ENCODE peak calls at places on chromosomes 2 and 18, in six cellular contexts. Q is progenitor cell of endocrine pancreas, I is esophagus squamous epithelium, H is GM10248, O is astrocyte of the spinal cord, J is Panc1. X is an unnamed sample.

GRCh38 chr2:209638346-209638745 is 133.3 kb upstream of the UNC80 start:
- DNase-seq in J (peak), I (no peak), Q (no peak), O (peak), H (no peak), X (no peak)

GRCh38 chr2:168773719-168774521 is 28.5 kb upstream of the NOSTRIN start:
- DNase-seq in Q (peak), J (no peak), I (no peak), H (peak), O (peak), X (peak)

GRCh38 chr2:229408356-229408755 is 137.3 kb upstream of the PID1 start:
- DNase-seq in Q (no peak), O (peak), I (no peak), H (no peak), J (peak), X (no peak)

GRCh38 chr18:58522157-58522556 is 106.7 kb downstream of the ALPK2 start:
- DNase-seq in O (no peak), Q (no peak), J (no peak), H (no peak), I (no peak), X (no peak)

GRCh38 chr2:105609756-105610397 is 134.8 kb upstream of the NCK2 start:
- DNase-seq in O (no peak), J (no peak), I (no peak), H (no peak), Q (no peak), X (no peak)

GRCh38 chr2:202178342-202178958 is 59.9 kb downstream of the SUMO1 start:
- DNase-seq in O (peak), J (peak), I (no peak), Q (peak), H (peak), X (peak)

GRCh38 chr2:189300917-189301316 is 121.4 kb upstream of the COL5A2 start:
- DNase-seq in O (no peak), I (no peak), J (no peak), Q (no peak), H (no peak), X (no peak)

GRCh38 chr18:13849791-13850190 is 25.8 kb downstream of the MC5R start:
- DNase-seq in Q (no peak), J (no peak), H (no peak), I (no peak), O (no peak), X (no peak)

GRCh38 chr2:104856086-104856972 is 2.4 kb downstream of the POU3F3 start:
- DNase-seq in I (no peak), H (peak), J (no peak), Q (no peak), O (peak), X (no peak)

GRCh38 chr2:64960819-64961218 is 28.4 kb upstream of the SLC1A4 start:
- DNase-seq in I (no peak), H (no peak), Q (no peak), O (no peak), J (no peak), X (no peak)

GRCh38 chr2:206939340-206939739 is at the start of gene CPO:
- DNase-seq in I (no peak), H (no peak), J (no peak), O (no peak), Q (no peak), X (no peak)

GRCh38 chr18:73520229-73520628 is 627.4 kb downstream of the FBXO15 start:
- DNase-seq in I (no peak), J (no peak), H (no peak), Q (no peak), O (no peak), X (peak)

GRCh38 chr18:677951-678363 is 20.5 kb downstream of the TYMS start:
- DNase-seq in J (no peak), I (no peak), Q (no peak), H (no peak), O (peak), X (no peak)

GRCh38 chr18:79578396-79579260 is 101.0 kb upstream of the CTDP1 start:
- DNase-seq in Q (no peak), H (no peak), J (no peak), O (no peak), I (no peak), X (no peak)

GRCh38 chr2:239576784-239577183 is 176.0 kb upstream of the HDAC4 start:
- DNase-seq in I (no peak), H (no peak), Q (no peak), J (no peak), O (no peak), X (no peak)

GRCh38 chr18:60266558-60266957 is 106.0 kb downstream of the MC4R start:
- DNase-seq in Q (no peak), J (no peak), O (no peak), I (no peak), H (no peak), X (no peak)
- TF ChIP-seq CTCF in Q (no peak), J (no peak), O (no peak), I (no peak), H (no peak), X (no peak)

GRCh38 chr2:158716091-158716815 is 78.9 kb upstream of the DAPL1 start:
- DNase-seq in H (no peak), O (no peak), J (no peak), Q (no peak), I (no peak), X (peak)

GRCh38 chr2:158718851-158719250 is 76.3 kb upstream of the DAPL1 start:
- DNase-seq in J (no peak), I (no peak), O (no peak), Q (no peak), H (no peak), X (no peak)

GRCh38 chr2:158718196-158718585 is 76.9 kb upstream of the DAPL1 start:
- DNase-seq in J (no peak), I (no peak), O (no peak), Q (no peak), H (no peak), X (no peak)

GRCh38 chr2:158716921-158717320 is 78.2 kb upstream of the DAPL1 start:
- DNase-seq in O (no peak), I (no peak), J (no peak), Q (no peak), H (no peak), X (no peak)

GRCh38 chr2:158717366-158718195 is 77.5 kb upstream of the DAPL1 start:
- DNase-seq in I (no peak), H (no peak), J (no peak), Q (no peak), O (no peak), X (no peak)
- TF ChIP-seq CTCF in I (no peak), H (no peak), J (no peak), Q (no peak), O (no peak), X (no peak)

GRCh38 chr2:216144857-216145256 is 35.7 kb downstream of the XRCC5 start:
- DNase-seq in H (no peak), J (no peak), Q (no peak), I (no peak), O (no peak), X (no peak)

GRCh38 chr2:216142540-216142939 is 33.4 kb downstream of the XRCC5 start:
- DNase-seq in O (peak), J (no peak), Q (no peak), H (peak), I (no peak), X (no peak)

GRCh38 chr2:216134958-216135541 is 25.9 kb downstream of the XRCC5 start:
- DNase-seq in J (no peak), H (no peak), O (no peak), Q (no peak), I (no peak), X (no peak)

GRCh38 chr2:216144372-216144771 is 35.2 kb downstream of the XRCC5 start:
- DNase-seq in O (no peak), Q (no peak), J (no peak), H (no peak), I (no peak), X (no peak)

DNA sequence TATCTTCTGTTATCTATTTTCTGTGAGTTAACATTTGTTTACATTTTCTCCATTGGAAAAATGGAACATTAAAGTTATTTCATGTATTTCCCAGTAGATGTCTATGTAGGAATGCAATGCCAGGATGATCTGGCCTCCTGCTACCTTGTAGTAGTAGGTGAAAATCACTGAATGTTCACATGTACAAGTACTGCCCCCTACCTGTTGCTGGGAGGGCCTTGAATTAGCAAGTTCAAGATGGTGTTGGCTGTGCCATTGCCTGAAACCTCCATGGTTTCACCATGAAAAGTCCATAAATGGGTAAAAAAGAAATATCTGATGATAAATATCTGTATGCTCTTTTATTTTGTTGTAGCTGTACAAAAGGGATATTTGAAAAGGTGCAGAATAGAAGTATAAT is 30.7 kb downstream of the XRCC5 start:
- DNase-seq in J (no peak), O (no peak), H (peak), Q (no peak), I (no peak), X (peak)
- TF ChIP-seq CTCF in J (peak), O (peak), H (peak), Q (peak), I (peak), X (peak)

GRCh38 chr2:114061566-114062098 is 171.7 kb downstream of the ACTR3 start:
- DNase-seq in J (no peak), I (no peak), Q (no peak), H (no peak), O (no peak), X (no peak)

GRCh38 chr2:114056294-114057143 is 166.6 kb downstream of the ACTR3 start:
- DNase-seq in J (no peak), H (peak), I (no peak), O (no peak), Q (no peak), X (no peak)

GRCh38 chr2:114063346-114063745 is 173.5 kb downstream of the ACTR3 start:
- DNase-seq in Q (no peak), O (no peak), H (no peak), I (no peak), J (no peak), X (no peak)

GRCh38 chr2:114057638-114058037 is 167.7 kb downstream of the ACTR3 start:
- DNase-seq in H (no peak), J (no peak), I (no peak), O (no peak), Q (no peak), X (no peak)
- TF ChIP-seq CTCF in H (no peak), J (no peak), I (no peak), O (no peak), Q (no peak), X (no peak)

GRCh38 chr18:27843783-27844415 is 333.0 kb downstream of the CDH2 start:
- DNase-seq in O (peak), I (no peak), Q (no peak), H (no peak), J (no peak), X (no peak)

GRCh38 chr18:27839141-27839540 is 337.8 kb downstream of the CDH2 start:
- DNase-seq in O (peak), H (no peak), I (no peak), J (no peak), Q (no peak), X (no peak)

GRCh38 chr18:27838230-27838629 is 338.7 kb downstream of the CDH2 start:
- DNase-seq in Q (no peak), I (no peak), H (no peak), O (peak), J (no peak), X (no peak)
- TF ChIP-seq CTCF in Q (no peak), I (no peak), H (no peak), O (no peak), J (no peak), X (no peak)

DNA sequence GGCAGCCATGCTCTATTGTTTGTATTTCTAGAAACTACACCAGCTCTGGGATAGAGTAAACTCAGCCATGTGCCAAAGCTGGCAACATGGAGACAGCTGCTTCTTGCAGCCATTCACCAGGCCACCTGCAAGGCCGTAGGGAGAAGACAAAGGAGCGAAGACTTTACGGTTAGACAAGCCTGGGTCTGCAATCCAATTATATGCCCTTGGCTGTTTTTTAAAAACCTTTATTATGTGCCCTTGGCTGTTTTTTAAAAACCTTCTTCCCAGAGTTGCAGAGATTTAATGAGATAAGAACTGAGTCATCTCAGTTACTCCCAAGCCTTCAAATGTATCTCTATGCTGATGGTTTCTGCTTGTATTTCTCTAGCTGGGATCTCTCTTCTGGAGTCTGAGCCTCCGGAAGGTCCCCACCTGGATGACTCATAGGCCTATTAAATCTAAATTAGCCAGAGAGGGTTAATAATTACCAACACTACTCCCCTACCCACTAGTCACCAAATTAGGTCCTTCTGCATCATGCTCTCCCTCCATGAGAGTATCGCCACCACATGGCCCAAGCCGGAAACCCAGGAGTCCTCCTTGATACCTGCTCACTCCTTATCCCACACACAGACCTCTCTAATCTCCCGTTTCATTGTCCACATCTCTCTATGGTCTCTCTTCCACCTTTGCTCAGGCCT is 17.5 kb upstream of the DPP4 start:
- DNase-seq in H (no peak), J (no peak), Q (no peak), O (peak), I (no peak), X (no peak)
- TF ChIP-seq CTCF in H (no peak), J (no peak), Q (no peak), O (no peak), I (no peak), X (no peak)

GRCh38 chr2:71223767-71224333 is 3.1 kb downstream of the PAIP2B start:
- DNase-seq in H (no peak), I (no peak), O (peak), J (peak), Q (no peak), X (peak)

GRCh38 chr2:71226391-71226964 is 425 bp downstream of the PAIP2B start:
- DNase-seq in Q (peak), J (no peak), O (no peak), I (no peak), H (peak), X (peak)

GRCh38 chr2:71224457-71224856 is 2.4 kb downstream of the PAIP2B start:
- DNase-seq in Q (no peak), O (no peak), I (no peak), H (no peak), J (no peak), X (no peak)

GRCh38 chr2:71224935-71225334 is 2.0 kb downstream of the PAIP2B start:
- DNase-seq in J (no peak), I (no peak), Q (no peak), O (no peak), H (no peak), X (no peak)

GRCh38 chr2:71226965-71227560 is at the start of gene PAIP2B:
- DNase-seq in I (peak), Q (peak), J (peak), H (peak), O (peak), X (peak)
- TF ChIP-seq CTCF in I (no peak), Q (no peak), J (no peak), H (no peak), O (no peak), X (no peak)

DNA sequence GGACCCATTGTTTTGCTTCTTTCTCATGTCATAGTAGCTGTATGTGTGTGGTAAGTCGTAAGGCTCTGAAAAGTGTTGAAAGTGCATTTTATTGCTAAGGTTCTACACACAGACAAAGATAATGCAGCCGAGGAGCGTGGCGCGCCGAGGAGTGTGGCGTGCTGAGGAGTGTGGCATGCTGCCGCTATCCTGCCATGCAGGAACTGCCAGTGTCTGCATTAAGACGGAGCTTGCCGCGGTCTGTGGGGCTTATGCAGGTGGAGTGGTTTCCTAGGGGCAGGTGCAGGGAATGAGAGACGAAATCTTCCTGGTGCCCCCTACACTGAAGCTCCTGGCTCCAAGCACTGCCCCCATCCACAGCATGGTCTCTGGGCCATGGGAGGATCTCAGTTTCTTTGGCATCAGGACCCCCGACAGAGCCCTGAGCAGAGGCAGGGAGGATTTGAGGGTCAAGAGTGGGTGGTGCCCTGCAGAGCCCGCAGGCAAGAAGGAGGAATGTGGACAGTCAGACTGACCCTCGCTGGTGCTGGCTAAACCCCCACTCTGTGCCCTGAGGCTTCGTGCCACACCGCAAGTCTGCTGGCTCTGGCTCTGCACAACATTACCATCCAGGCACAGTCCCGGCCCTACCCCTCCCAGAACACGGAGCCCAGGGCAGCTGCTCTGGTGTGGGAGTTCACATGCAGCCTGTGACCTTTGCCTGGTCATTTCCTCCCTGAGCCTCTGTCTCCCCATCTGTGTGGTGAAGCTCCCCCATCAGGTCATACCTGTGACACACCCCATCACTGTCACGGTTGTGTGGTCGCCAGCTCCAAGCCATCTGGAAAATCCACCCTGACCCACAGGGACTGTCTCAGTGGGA is 3.2 kb downstream of the SNED1 start:
- DNase-seq in O (no peak), I (no peak), H (no peak), Q (no peak), J (no peak), X (no peak)
- TF ChIP-seq CTCF in O (no peak), I (no peak), H (no peak), Q (no peak), J (no peak), X (no peak)

GRCh38 chr2:15591373-15591691 is 336 bp upstream of the DDX1 start:
- DNase-seq in Q (no peak), O (no peak), J (peak), I (no peak), H (no peak), X (no peak)

GRCh38 chr2:15594291-15595256 is 2.9 kb downstream of the DDX1 start:
- DNase-seq in I (no peak), Q (no peak), J (no peak), H (no peak), O (no peak), X (no peak)

GRCh38 chr2:15588329-15588919 is 3.2 kb upstream of the DDX1 start:
- DNase-seq in O (peak), Q (peak), H (peak), I (no peak), J (peak), X (peak)

GRCh38 chr2:15593327-15593705 is 1.6 kb downstream of the DDX1 start:
- DNase-seq in I (no peak), O (no peak), H (no peak), J (no peak), Q (no peak), X (no peak)

DNA sequence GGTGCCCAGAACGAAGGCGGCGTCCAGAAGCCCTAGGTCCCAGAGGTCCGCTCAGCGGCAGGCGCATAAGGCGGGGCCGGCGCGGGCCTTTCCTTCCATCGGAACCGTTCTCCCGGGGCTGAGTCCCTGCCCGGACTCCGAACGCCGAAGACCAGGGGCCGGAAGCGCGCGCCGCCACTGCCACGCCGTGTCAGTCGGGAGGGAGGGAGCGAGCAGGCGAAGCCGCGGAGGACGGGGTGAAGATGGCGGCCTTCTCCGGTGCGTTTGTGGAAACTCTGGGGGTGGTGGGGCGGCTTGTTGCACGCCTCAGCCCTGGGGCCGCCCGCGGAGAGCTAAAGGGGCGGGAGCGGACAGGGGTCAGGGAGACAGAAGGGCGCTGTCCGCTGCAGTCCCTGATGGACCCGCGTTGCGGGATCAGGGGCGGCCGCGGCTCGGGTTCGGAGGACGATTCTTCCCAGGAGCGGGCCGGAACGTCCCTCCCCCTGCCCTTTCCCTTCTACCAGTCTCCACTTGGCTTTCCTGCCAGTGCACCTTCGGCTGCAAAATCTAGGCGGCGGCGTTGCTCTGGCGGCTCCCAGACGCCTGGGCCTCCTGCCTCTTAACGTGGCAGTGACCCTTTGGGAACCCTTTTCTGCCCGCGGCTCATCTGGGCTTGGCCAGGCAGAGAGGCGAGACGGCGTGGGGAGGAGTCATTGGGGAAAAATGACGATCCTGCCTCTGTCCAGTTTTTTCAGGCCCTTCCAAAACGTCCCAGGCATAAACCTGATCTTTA is at the start of gene DDX1:
- DNase-seq in O (peak), J (no peak), I (peak), Q (peak), H (peak), X (peak)
- TF ChIP-seq CTCF in O (no peak), J (no peak), I (no peak), Q (peak), H (no peak), X (no peak)

GRCh38 chr18:47983946-47984345 is 53.5 kb upstream of the SMAD2 start:
- DNase-seq in J (no peak), I (no peak), Q (no peak), H (no peak), O (no peak), X (no peak)
- TF ChIP-seq CTCF in J (no peak), I (no peak), Q (no peak), H (no peak), O (no peak), X (no peak)